ENCODE peak calls at places on chromosomes 7 and 10, in five cellular contexts. One of them, this sample, is unnamed.
A peak's percentile ranks its signal among the peaks of the same experiment; 100 is the strongest.

GRCh38 chr7:30157217-30157616 is 22.4 kb downstream of the MTURN start:
- DNase-seq in Peyer's patch: no peak
- DNase-seq in AG04449: no peak
- DNase-seq in AG09309: no peak
- DNase-seq in ascending aorta: no peak
- DNase-seq in this sample: no peak

GRCh38 chr7:3270362-3270761 is 30.7 kb upstream of the SDK1 start:
- DNase-seq in Peyer's patch: no peak
- DNase-seq in AG04449: no peak
- DNase-seq in AG09309: no peak
- DNase-seq in ascending aorta: no peak
- DNase-seq in this sample: no peak

GRCh38 chr7:26202019-26202985 is 757 bp downstream of the CBX3 start:
- DNase-seq in Peyer's patch: peak; percentile 78
- DNase-seq in AG04449: no peak
- DNase-seq in AG09309: no peak
- DNase-seq in ascending aorta: peak; percentile 70
- DNase-seq in this sample: no peak

GRCh38 chr7:27699751-27700150 is 37.1 kb upstream of the HIBADH start:
- DNase-seq in Peyer's patch: no peak
- DNase-seq in AG04449: no peak
- DNase-seq in AG09309: no peak
- DNase-seq in ascending aorta: no peak
- DNase-seq in this sample: no peak

GRCh38 chr10:92897916-92898315 is 49.6 kb downstream of the EXOC6 start:
- DNase-seq in Peyer's patch: no peak
- DNase-seq in AG04449: no peak
- DNase-seq in AG09309: no peak
- DNase-seq in ascending aorta: no peak
- DNase-seq in this sample: no peak

GRCh38 chr7:28718523-28718922 is 239.6 kb downstream of the TRIL start:
- DNase-seq in Peyer's patch: no peak
- DNase-seq in AG04449: no peak
- DNase-seq in AG09309: no peak
- DNase-seq in ascending aorta: no peak
- DNase-seq in this sample: no peak

GRCh38 chr7:84783161-84783803 is 403.6 kb downstream of the SEMA3D start:
- DNase-seq in Peyer's patch: no peak
- DNase-seq in AG04449: no peak
- DNase-seq in AG09309: no peak
- DNase-seq in ascending aorta: no peak
- DNase-seq in this sample: no peak

GRCh38 chr7:102944241-102944640 is 31.4 kb downstream of the LRRC17 start:
- DNase-seq in Peyer's patch: no peak
- DNase-seq in AG04449: no peak
- DNase-seq in AG09309: no peak
- DNase-seq in ascending aorta: no peak
- DNase-seq in this sample: no peak

GRCh38 chr7:8566016-8566415 is 132.6 kb downstream of the NXPH1 start:
- DNase-seq in Peyer's patch: no peak
- DNase-seq in AG04449: no peak
- DNase-seq in AG09309: no peak
- DNase-seq in ascending aorta: no peak
- DNase-seq in this sample: no peak

GRCh38 chr7:7569113-7569527 is 2.4 kb downstream of the MIOS start:
- DNase-seq in Peyer's patch: no peak
- DNase-seq in AG04449: no peak
- DNase-seq in AG09309: no peak
- DNase-seq in ascending aorta: no peak
- DNase-seq in this sample: no peak

GRCh38 chr7:137109966-137110930 is 233.3 kb downstream of the PTN start:
- DNase-seq in Peyer's patch: no peak
- DNase-seq in AG04449: no peak
- DNase-seq in AG09309: no peak
- DNase-seq in ascending aorta: no peak
- DNase-seq in this sample: no peak

GRCh38 chr7:26510226-26510957 is 218.7 kb downstream of the SNX10 start:
- DNase-seq in Peyer's patch: no peak
- DNase-seq in AG04449: no peak
- DNase-seq in AG09309: no peak
- DNase-seq in ascending aorta: no peak
- DNase-seq in this sample: no peak

GRCh38 chr10:101016814-101017213 is 14.1 kb downstream of the PDZD7 start:
- DNase-seq in Peyer's patch: no peak
- DNase-seq in AG04449: no peak
- DNase-seq in AG09309: no peak
- DNase-seq in ascending aorta: no peak
- DNase-seq in this sample: no peak

GRCh38 chr10:128924918-128925317 is 542.1 kb upstream of the MGMT start:
- DNase-seq in Peyer's patch: no peak
- DNase-seq in AG04449: no peak
- DNase-seq in AG09309: no peak
- DNase-seq in ascending aorta: no peak
- DNase-seq in this sample: no peak

GRCh38 chr7:51059493-51059892 is 257.1 kb downstream of the COBL start:
- DNase-seq in Peyer's patch: no peak
- DNase-seq in AG04449: no peak
- DNase-seq in AG09309: no peak
- DNase-seq in ascending aorta: no peak
- DNase-seq in this sample: no peak

GRCh38 chr7:51062222-51062987 is 254.2 kb downstream of the COBL start:
- DNase-seq in Peyer's patch: no peak
- DNase-seq in AG04449: no peak
- DNase-seq in AG09309: no peak
- DNase-seq in ascending aorta: no peak
- DNase-seq in this sample: no peak

GRCh38 chr7:51064688-51065087 is 251.9 kb downstream of the COBL start:
- DNase-seq in Peyer's patch: no peak
- DNase-seq in AG04449: no peak
- DNase-seq in AG09309: no peak
- DNase-seq in ascending aorta: no peak
- DNase-seq in this sample: no peak

GRCh38 chr7:51058764-51059163 is 257.8 kb downstream of the COBL start:
- DNase-seq in Peyer's patch: no peak
- DNase-seq in AG04449: no peak
- DNase-seq in AG09309: no peak
- DNase-seq in ascending aorta: no peak
- DNase-seq in this sample: no peak

GRCh38 chr7:51060536-51060935 is 256.1 kb downstream of the COBL start:
- DNase-seq in Peyer's patch: no peak
- DNase-seq in AG04449: no peak
- DNase-seq in AG09309: no peak
- DNase-seq in ascending aorta: no peak
- DNase-seq in this sample: no peak
- TF ChIP-seq CTCF in Peyer's patch: no peak
- TF ChIP-seq CTCF in AG04449: no peak
- TF ChIP-seq CTCF in AG09309: peak; percentile 6
- TF ChIP-seq CTCF in ascending aorta: no peak
- TF ChIP-seq CTCF in this sample: no peak

GRCh38 chr7:119482209-119482608 is 790.8 kb upstream of the KCND2 start:
- DNase-seq in Peyer's patch: no peak
- DNase-seq in AG04449: no peak
- DNase-seq in AG09309: no peak
- DNase-seq in ascending aorta: no peak
- DNase-seq in this sample: no peak
- TF ChIP-seq CTCF in Peyer's patch: no peak
- TF ChIP-seq CTCF in AG04449: no peak
- TF ChIP-seq CTCF in AG09309: no peak
- TF ChIP-seq CTCF in ascending aorta: no peak
- TF ChIP-seq CTCF in this sample: no peak

GRCh38 chr7:31939076-31939475 is 131.1 kb downstream of the PDE1C start:
- DNase-seq in Peyer's patch: no peak
- DNase-seq in AG04449: no peak
- DNase-seq in AG09309: no peak
- DNase-seq in ascending aorta: no peak
- DNase-seq in this sample: no peak
- TF ChIP-seq CTCF in Peyer's patch: no peak
- TF ChIP-seq CTCF in AG04449: no peak
- TF ChIP-seq CTCF in AG09309: no peak
- TF ChIP-seq CTCF in ascending aorta: no peak
- TF ChIP-seq CTCF in this sample: no peak

DNA sequence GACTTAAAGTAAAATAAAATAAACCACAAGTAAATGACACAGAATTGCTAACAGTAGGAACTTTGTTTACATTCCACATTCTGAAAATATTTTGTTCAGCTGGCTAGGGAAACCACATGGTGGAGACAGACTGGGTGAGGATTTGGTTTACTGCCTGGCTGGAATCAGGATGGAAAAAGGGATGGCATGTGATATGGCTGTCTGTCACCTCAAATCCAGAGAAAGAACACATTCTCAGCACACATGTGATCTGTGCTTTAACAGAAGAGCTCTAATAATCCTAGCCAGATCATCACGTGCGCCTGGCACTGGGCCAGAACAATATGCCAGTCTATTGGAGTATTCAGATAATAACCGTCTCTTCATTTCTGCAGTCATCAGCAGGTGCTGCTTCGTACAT is 90.9 kb upstream of the PIP4K2A start:
- DNase-seq in Peyer's patch: no peak
- DNase-seq in AG04449: no peak
- DNase-seq in AG09309: no peak
- DNase-seq in ascending aorta: no peak
- DNase-seq in this sample: no peak
- TF ChIP-seq CTCF in Peyer's patch: no peak
- TF ChIP-seq CTCF in AG04449: peak; percentile 8
- TF ChIP-seq CTCF in AG09309: peak; percentile 18
- TF ChIP-seq CTCF in ascending aorta: peak; percentile 11
- TF ChIP-seq CTCF in this sample: peak; percentile 5

GRCh38 chr7:16891338-16891737 is 9.6 kb upstream of the AGR3 start:
- DNase-seq in Peyer's patch: peak; percentile 64
- DNase-seq in AG04449: no peak
- DNase-seq in AG09309: peak; percentile 29
- DNase-seq in ascending aorta: no peak
- DNase-seq in this sample: no peak
- TF ChIP-seq CTCF in Peyer's patch: peak; percentile 81
- TF ChIP-seq CTCF in AG04449: peak; percentile 46
- TF ChIP-seq CTCF in AG09309: peak; percentile 65
- TF ChIP-seq CTCF in ascending aorta: peak; percentile 37
- TF ChIP-seq CTCF in this sample: peak; percentile 65

GRCh38 chr7:18859331-18859730 is 258.1 kb downstream of the TWIST1 start:
- DNase-seq in Peyer's patch: no peak
- DNase-seq in AG04449: no peak
- DNase-seq in AG09309: no peak
- DNase-seq in ascending aorta: no peak
- DNase-seq in this sample: no peak

GRCh38 chr7:18855796-18856195 is 261.6 kb downstream of the TWIST1 start:
- DNase-seq in Peyer's patch: no peak
- DNase-seq in AG04449: peak; percentile 56
- DNase-seq in AG09309: peak; percentile 47
- DNase-seq in ascending aorta: no peak
- DNase-seq in this sample: peak; percentile 57

GRCh38 chr7:18861514-18861913 is 255.9 kb downstream of the TWIST1 start:
- DNase-seq in Peyer's patch: no peak
- DNase-seq in AG04449: no peak
- DNase-seq in AG09309: peak; percentile 52
- DNase-seq in ascending aorta: no peak
- DNase-seq in this sample: peak; percentile 11

GRCh38 chr7:18860226-18860625 is 257.2 kb downstream of the TWIST1 start:
- DNase-seq in Peyer's patch: no peak
- DNase-seq in AG04449: no peak
- DNase-seq in AG09309: no peak
- DNase-seq in ascending aorta: no peak
- DNase-seq in this sample: no peak

GRCh38 chr7:18858232-18858631 is 259.2 kb downstream of the TWIST1 start:
- DNase-seq in Peyer's patch: no peak
- DNase-seq in AG04449: no peak
- DNase-seq in AG09309: no peak
- DNase-seq in ascending aorta: no peak
- DNase-seq in this sample: no peak
- TF ChIP-seq CTCF in Peyer's patch: no peak
- TF ChIP-seq CTCF in AG04449: no peak
- TF ChIP-seq CTCF in AG09309: no peak
- TF ChIP-seq CTCF in ascending aorta: no peak
- TF ChIP-seq CTCF in this sample: no peak